ENCODE peak calls at places on chromosomes 4 and X, in six cellular contexts. A is GM03348, L is DND-41, G is ovary, S is cardiac muscle cell, M is WTC11. P is an unnamed sample.

GRCh38 chr4:111546881-111547280 is 598.4 kb upstream of the FAM241A start:
- DNase-seq in M (no peak), L (no peak), G (no peak), S (no peak), A (no peak), P (no peak)

GRCh38 chr4:128820631-128821119 is 11.2 kb downstream of the JADE1 start:
- DNase-seq in A (no peak), S (no peak), G (no peak), L (no peak), M (no peak), P (no peak)

GRCh38 chr4:78145005-78145404 is 87.9 kb downstream of the FRAS1 start:
- DNase-seq in G (no peak), M (no peak), A (no peak), L (no peak), S (no peak), P (no peak)

GRCh38 chr4:52843958-52844357 is 18.2 kb upstream of the RASL11B start:
- DNase-seq in M (no peak), L (no peak), S (no peak), A (no peak), G (no peak), P (no peak)

GRCh38 chrX:94908171-94908570 is 1234.2 kb downstream of the FAM133A start:
- DNase-seq in M (no peak), L (no peak), A (no peak), S (no peak), G (no peak), P (no peak)

GRCh38 chr4:80918004-80918403 is 112.5 kb upstream of the BMP3 start:
- DNase-seq in S (no peak), L (no peak), M (no peak), G (no peak), A (peak), P (peak)

GRCh38 chrX:135340827-135341226 is 31.5 kb downstream of the ETDC start:
- DNase-seq in G (no peak), S (peak), L (no peak), M (no peak), A (peak), P (peak)

GRCh38 chrX:13463608-13464007 is 105.8 kb upstream of the EGFL6 start:
- DNase-seq in M (no peak), A (peak), L (peak), S (no peak), G (no peak), P (peak)

GRCh38 chr4:56468097-56468422 is 643 bp downstream of the SRP72 start:
- DNase-seq in M (peak), L (peak), G (no peak), A (no peak), S (peak), P (no peak)

GRCh38 chrX:120260369-120260768 is 9.8 kb downstream of the ZBTB33 start:
- DNase-seq in L (no peak), S (no peak), M (no peak), A (no peak), G (no peak), P (no peak)

GRCh38 chr4:66750273-66750672 is 795.0 kb downstream of the CENPC start:
- DNase-seq in G (no peak), A (no peak), S (no peak), L (no peak), M (no peak), P (peak)

GRCh38 chr4:24896977-24897376 is 15.9 kb downstream of the CCDC149 start:
- DNase-seq in M (no peak), S (no peak), A (no peak), L (no peak), G (no peak), P (no peak)

GRCh38 chr4:73575667-73576066 is 44.6 kb downstream of the RASSF6 start:
- DNase-seq in S (no peak), G (no peak), L (no peak), M (no peak), A (no peak), P (no peak)

GRCh38 chr4:147991543-147992295 is 259.8 kb downstream of the ARHGAP10 start:
- DNase-seq in M (no peak), A (no peak), S (no peak), L (no peak), G (no peak), P (no peak)

GRCh38 chr4:124060261-124060918 is 652.1 kb downstream of the ANKRD50 start:
- DNase-seq in M (no peak), G (peak), L (peak), A (peak), S (peak), P (peak)